ENCODE peak calls at places on chromosomes 6 and 20, in six cellular contexts. T, X, J, L, G and E are unnamed samples. For H3K36me3, the result is how much of the 10 kb centered on the place peaks cover.

GRCh38 chr20:43909720-43910119 is 4.9 kb upstream of the TOX2 start:
- DNase-seq in L (no peak), T (no peak), J (no peak), X (no peak), G (no peak), E (no peak)

GRCh38 chr20:32325706-32326506 is 32.2 kb upstream of the ASXL1 start:
- DNase-seq in L (no peak), G (no peak), X (no peak), T (peak), J (no peak), E (peak)

GRCh38 chr6:33420493-33421343 is 853 bp downstream of the SYNGAP1 start:
- DNase-seq in T (no peak), X (no peak), J (peak), L (no peak), G (no peak), E (no peak)

GRCh38 chr20:62122659-62123449 is 579 bp downstream of the LSM14B start:
- DNase-seq in J (peak), T (peak), L (peak), X (no peak), G (peak), E (peak)

GRCh38 chr6:84773133-84773430 is 8.7 kb upstream of the TBX18 start:
- DNase-seq in L (no peak), T (no peak), X (no peak), G (peak), J (no peak), E (no peak)

GRCh38 chr20:63232235-63233060 is 3.3 kb upstream of the BIRC7 start:
- DNase-seq in T (no peak), X (no peak), G (no peak), J (no peak), L (no peak), E (no peak)

GRCh38 chr6:113825776-113826175 is 31.4 kb upstream of the MARCKS start:
- DNase-seq in G (peak), J (no peak), T (peak), X (peak), L (peak), E (no peak)

GRCh38 chr6:37007340-37008043 is 2.0 kb downstream of the FGD2 start:
- DNase-seq in T (no peak), G (no peak), J (peak), X (peak), L (no peak), E (no peak)

GRCh38 chr20:62667530-62668440 is 25.5 kb downstream of the SLCO4A1 start:
- DNase-seq in J (no peak), L (no peak), T (no peak), X (no peak), G (no peak), E (no peak)

GRCh38 chr6:32092760-32093497 is 16.2 kb downstream of the TNXB start:
- DNase-seq in T (no peak), X (peak), G (no peak), L (no peak), J (no peak), E (no peak)

GRCh38 chr20:64225828-64226598 is 29.5 kb upstream of the PCMTD2 start:
- DNase-seq in J (no peak), G (no peak), X (no peak), T (no peak), L (no peak), E (no peak)

GRCh38 chr6:44086931-44087574 is 40.2 kb downstream of the MRPL14 start:
- DNase-seq in G (no peak), L (peak), T (peak), J (no peak), X (no peak), E (no peak)

GRCh38 chr6:32933661-32934085 is 7.2 kb downstream of the HLA-DMB start:
- DNase-seq in L (peak), T (peak), J (peak), X (peak), G (peak), E (peak)

GRCh38 chr6:75206338-75207210 is 721 bp upstream of the COL12A1 start:
- DNase-seq in J (no peak), X (no peak), L (peak), G (peak), T (no peak), E (peak)

GRCh38 chr6:146871613-146872465 is 273.1 kb downstream of the ADGB start:
- DNase-seq in L (peak), T (no peak), J (no peak), G (no peak), X (no peak), E (no peak)

GRCh38 chr6:35519313-35520015 is 6.8 kb upstream of the TULP1 start:
- DNase-seq in X (no peak), G (no peak), J (no peak), L (no peak), T (no peak), E (no peak)

GRCh38 chr6:30705620-30706019 is 11.5 kb downstream of the MDC1 start:
- DNase-seq in G (no peak), T (no peak), L (no peak), J (no peak), X (no peak), E (no peak)

GRCh38 chr20:14331671-14332070 is 5.7 kb downstream of the FLRT3 start:
- DNase-seq in L (no peak), T (no peak), X (no peak), J (no peak), G (no peak), E (no peak)

GRCh38 chr20:8421981-8422380 is 289.9 kb downstream of the PLCB1 start:
- DNase-seq in X (no peak), J (no peak), G (no peak), L (no peak), T (no peak), E (peak)

GRCh38 chr6:16524380-16524707 is 236.9 kb downstream of the ATXN1 start:
- DNase-seq in J (no peak), T (no peak), G (no peak), X (no peak), L (no peak), E (no peak)

GRCh38 chr6:20168668-20169633 is 43.3 kb downstream of the MBOAT1 start:
- DNase-seq in L (no peak), G (no peak), X (peak), T (no peak), J (no peak), E (no peak)

GRCh38 chr6:120354452-120355098 is 979.7 kb downstream of the TBC1D32 start:
- DNase-seq in L (no peak), J (no peak), T (no peak), G (no peak), X (no peak), E (no peak)

GRCh38 chr20:53847843-53848185 is 222.6 kb downstream of the BCAS1 start:
- DNase-seq in G (no peak), L (no peak), T (no peak), X (no peak), J (no peak), E (no peak)

GRCh38 chr6:118804091-118804490 is 89.9 kb upstream of the ASF1A start:
- DNase-seq in G (no peak), X (no peak), L (no peak), J (no peak), T (no peak), E (no peak)

GRCh38 chr6:137046871-137047412 is 2.2 kb upstream of the IL20RA start:
- DNase-seq in L (no peak), X (no peak), G (no peak), J (no peak), T (no peak), E (no peak)

GRCh38 chr6:6984585-6985366 is 123.0 kb upstream of the RREB1 start:
- DNase-seq in J (no peak), X (no peak), L (no peak), T (no peak), G (no peak), E (no peak)

GRCh38 chr20:23998392-23998791 is 9.8 kb upstream of the GGTLC1 start:
- DNase-seq in L (no peak), T (no peak), G (no peak), J (no peak), X (no peak), E (no peak)

GRCh38 chr20:23446505-23446904 is 6.2 kb downstream of the CST11 start:
- DNase-seq in J (peak), T (peak), L (peak), X (no peak), G (peak), E (peak)

GRCh38 chr6:28172006-28172405 is 30.3 kb downstream of the ZKSCAN8 start:
- DNase-seq in L (no peak), T (no peak), J (no peak), G (no peak), X (no peak), E (no peak)

GRCh38 chr20:52943185-52943841 is 28.8 kb upstream of the TSHZ2 start:
- DNase-seq in G (no peak), T (no peak), L (no peak), X (no peak), J (no peak), E (peak)

GRCh38 chr6:55377150-55377549 is 49.9 kb downstream of the GFRAL start:
- DNase-seq in T (no peak), G (no peak), L (no peak), X (no peak), J (no peak), E (no peak)

GRCh38 chr6:114638346-114638745 is 295.5 kb upstream of the HS3ST5 start:
- DNase-seq in G (peak), T (no peak), X (no peak), J (no peak), L (no peak), E (no peak)

GRCh38 chr6:143090314-143091044 is 29.8 kb downstream of the AIG1 start:
- DNase-seq in L (no peak), T (no peak), X (no peak), J (no peak), G (no peak), E (no peak)

GRCh38 chr20:34389206-34389953 is 26.3 kb downstream of the ITCH start:
- DNase-seq in T (no peak), G (no peak), L (no peak), J (no peak), X (no peak), E (no peak)

GRCh38 chr20:54981181-54981580 is 505.8 kb downstream of the DOK5 start:
- DNase-seq in X (no peak), L (no peak), T (no peak), G (no peak), J (no peak), E (no peak)

GRCh38 chr20:54985100-54985499 is 509.7 kb downstream of the DOK5 start:
- DNase-seq in L (no peak), T (no peak), J (no peak), G (no peak), X (no peak), E (no peak)

GRCh38 chr20:54984104-54984448 is 508.7 kb downstream of the DOK5 start:
- DNase-seq in L (no peak), J (no peak), G (no peak), T (no peak), X (no peak), E (no peak)

DNA sequence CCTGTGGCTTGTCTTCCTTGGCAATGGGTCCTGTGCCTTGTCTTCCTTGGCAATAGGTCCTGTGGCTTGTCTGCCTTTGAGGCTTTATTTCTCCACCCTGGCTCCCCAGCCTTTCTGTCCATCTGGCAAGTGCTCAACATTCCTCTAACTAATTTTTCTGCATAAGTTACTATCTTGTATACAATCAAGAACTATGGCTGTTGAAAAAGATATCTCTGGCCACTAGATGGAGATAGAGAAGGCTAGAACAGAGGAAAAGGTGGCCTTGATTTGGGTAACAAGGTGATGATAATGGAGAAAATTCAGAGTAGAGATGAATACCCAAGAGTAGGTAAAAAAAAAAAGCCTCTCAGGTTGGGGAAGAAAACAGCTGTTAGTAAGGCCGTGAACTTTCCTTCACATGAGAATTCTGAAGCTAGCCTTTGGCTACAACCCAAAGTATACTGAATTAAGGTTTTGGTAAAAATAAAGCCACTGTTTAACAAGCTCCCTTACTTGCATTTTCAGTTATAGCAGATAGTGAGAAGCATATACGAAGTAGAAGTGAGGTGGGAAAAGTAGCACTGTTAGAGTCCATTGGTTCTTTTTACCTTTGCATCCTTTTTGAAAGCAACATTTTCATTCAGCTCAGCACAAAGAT is 505.0 kb downstream of the DOK5 start:
- DNase-seq in T (no peak), J (peak), L (peak), X (no peak), G (peak), E (peak)
- TF ChIP-seq CTCF in T (no peak), J (peak), L (no peak), X (no peak), G (peak), E (no peak)

DNA sequence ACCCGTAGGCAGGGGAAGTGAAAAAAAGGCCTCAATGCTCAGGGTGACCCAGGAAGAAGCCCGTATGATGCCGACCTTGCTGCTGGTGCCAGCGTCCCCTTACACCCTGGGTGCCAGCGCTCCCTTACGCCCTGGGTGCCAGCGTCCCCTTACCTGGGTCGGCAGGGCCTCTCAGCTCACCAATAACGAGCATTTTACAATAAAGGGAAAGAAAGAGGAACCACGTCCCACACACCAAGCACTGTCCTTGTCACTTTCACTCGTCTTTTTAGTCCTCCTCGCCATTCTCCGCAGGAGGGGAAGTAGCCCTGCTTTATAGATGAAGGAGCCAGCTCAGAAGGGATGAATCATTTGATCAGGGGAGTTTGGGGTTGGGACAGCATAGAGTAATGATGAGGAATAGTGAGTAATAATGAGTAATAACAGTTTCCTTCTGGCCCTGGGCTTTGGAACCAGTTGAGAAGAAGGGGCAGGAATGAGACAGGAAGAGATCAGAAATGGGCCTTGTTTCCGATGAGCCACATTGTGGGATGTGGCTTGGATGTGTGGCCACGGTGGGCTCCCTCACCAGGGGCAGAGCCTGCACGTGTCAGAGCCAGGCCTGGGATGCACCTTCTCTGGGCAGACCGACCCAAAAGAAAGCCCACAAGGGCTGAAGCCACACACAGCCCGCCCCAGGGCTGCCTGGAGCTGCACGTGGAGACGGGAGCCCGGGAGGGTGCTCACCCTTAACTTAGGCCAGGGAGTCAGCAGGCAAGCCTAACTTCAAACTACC is 75.7 kb downstream of the SYNJ2 start:
- DNase-seq in G (no peak), L (no peak), J (no peak), T (no peak), X (peak), E (no peak)
- H3K36me3 ChIP-seq in G (under half), L (under half), J (under half), T (under half), X (under half), E (under half)

DNA sequence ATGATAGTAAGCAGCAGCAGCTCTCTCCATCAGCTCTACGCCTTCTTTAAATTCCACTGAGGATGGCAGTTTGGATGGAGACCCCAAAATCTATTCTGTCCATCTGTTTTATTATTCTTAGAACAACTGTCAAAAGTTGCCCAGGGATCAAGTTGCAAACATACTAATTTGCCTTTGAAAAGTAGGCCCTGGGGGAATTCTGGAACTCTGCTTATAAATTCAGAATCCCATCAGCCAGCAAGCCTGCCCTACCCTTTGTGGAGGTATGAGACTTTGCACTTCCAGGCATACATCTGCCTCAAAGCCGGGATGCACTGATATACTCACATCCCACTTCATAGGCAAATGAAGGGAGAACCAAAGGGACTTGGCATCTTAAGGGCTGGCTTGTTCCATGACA is 93.6 kb downstream of the INSM1 start:
- DNase-seq in T (no peak), L (no peak), G (no peak), J (no peak), X (no peak), E (no peak)
- TF ChIP-seq CTCF in T (no peak), L (no peak), G (no peak), J (no peak), X (no peak), E (no peak)

GRCh38 chr6:110877569-110877968 is 3.0 kb downstream of the AMD1 start:
- DNase-seq in T (no peak), J (no peak), G (no peak), L (no peak), X (no peak), E (no peak)

GRCh38 chr6:110876170-110876773 is 1.7 kb downstream of the AMD1 start:
- DNase-seq in J (peak), T (peak), L (peak), X (peak), G (peak), E (peak)

GRCh38 chr6:110877154-110877564 is 2.6 kb downstream of the AMD1 start:
- DNase-seq in L (no peak), T (no peak), J (no peak), G (peak), X (no peak), E (no peak)

GRCh38 chr6:110880651-110881050 is 6.1 kb downstream of the AMD1 start:
- DNase-seq in G (no peak), X (no peak), J (no peak), T (no peak), L (no peak), E (no peak)

DNA sequence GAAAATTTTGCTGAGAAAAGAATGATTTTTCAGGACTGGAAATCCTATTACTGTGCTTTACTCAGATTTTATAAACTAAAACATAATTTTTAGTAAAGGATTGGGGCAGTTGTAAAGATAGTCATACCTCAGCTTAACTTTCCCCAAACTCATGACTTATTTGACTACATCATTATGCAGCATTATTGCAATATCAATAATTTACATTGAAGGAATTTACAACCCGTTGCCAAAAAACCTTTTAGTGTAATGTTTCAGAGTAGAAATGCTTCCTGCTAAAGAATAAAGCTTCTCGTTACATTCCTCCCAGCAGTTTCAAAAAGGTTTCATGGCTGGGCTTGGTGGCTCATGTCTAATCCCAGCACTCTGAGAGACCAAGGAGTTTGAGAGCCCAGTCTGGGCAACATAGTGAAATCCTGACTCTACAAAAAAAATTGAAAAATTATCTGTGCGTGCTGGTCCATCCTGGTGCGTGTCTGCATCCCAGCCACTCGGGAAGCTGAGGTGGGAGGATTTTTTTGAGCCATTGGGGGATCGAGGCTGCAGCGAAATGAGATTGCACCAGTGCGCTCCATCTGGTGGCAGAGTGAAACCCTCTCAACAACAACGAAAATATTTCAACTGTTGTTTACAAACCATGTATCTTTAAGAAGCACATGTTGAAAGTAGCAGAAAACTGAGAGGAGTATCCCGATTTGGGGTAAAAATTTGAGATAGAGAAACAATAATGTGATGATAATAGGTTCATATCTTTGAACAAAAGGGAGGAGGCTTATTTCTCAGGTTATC is 4.4 kb downstream of the AMD1 start:
- DNase-seq in J (peak), X (no peak), G (peak), L (peak), T (no peak), E (peak)
- H3K36me3 ChIP-seq in J (half or more), X (under half), G (under half), L (under half), T (under half), E (under half)

DNA sequence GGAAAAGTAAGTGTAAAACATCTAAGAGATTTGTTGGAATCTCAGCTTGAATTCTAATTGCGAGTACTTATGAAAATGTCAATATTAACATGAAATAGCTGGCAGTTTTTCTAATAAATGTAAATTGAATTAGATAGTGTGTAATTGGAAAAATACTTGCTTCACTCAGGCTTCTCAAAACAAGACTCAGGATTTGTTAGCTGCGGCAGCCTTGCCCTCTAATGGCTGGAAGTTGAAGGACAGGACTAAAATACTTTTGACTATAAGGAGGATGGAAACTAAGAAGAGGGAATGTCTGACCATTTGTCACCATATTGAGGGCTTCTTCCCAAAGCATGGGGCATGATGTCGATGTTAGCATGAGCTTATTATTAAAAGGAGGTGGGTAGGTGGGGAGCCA is 227.0 kb downstream of the UST start:
- DNase-seq in J (peak), T (no peak), X (no peak), G (no peak), L (peak), E (peak)
- TF ChIP-seq CTCF in J (peak), T (peak), X (peak), G (peak), L (peak), E (peak)

DNA sequence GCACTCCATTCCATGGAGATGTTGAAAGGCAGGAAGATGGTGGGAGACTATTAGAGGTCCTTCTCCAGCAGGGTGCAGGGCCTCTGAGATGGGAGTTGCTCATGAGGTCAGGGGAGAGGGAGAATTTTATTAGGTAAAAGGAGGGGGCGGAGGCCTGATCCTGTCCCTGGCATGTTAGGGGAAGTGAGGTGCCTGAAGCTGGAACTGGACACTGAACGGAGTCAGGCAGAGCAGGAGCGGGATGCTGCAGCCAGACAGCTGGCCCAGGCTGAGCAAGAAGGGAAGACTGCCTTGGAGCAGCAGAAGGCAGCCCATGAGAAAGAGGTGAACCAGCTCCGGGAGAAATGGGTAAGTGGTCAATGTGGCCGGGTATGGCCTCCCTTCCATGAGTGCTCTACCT is 24.4 kb downstream of the CEP250 start:
- DNase-seq in J (no peak), X (no peak), T (no peak), G (no peak), L (no peak), E (no peak)
- H3K36me3 ChIP-seq in J (half or more), X (half or more), T (half or more), G (under half), L (under half), E (half or more)